ENCODE peak calls at places on chromosome 4, in four cellular contexts. E is SW480, A is astrocyte of the spinal cord, L is hypothalamus. D is an unnamed sample.

GRCh38 chr4:38876636-38877035 is 9.0 kb downstream of the FAM114A1 start:
- DNase-seq in A (no peak), L (no peak), E (no peak), D (no peak)

GRCh38 chr4:3613980-3614730 is 81.9 kb upstream of the LRPAP1 start:
- DNase-seq in A (no peak), L (no peak), E (peak), D (peak)

GRCh38 chr4:86831262-86832090 is 17.7 kb downstream of the SLC10A6 start:
- DNase-seq in A (peak), L (no peak), E (peak), D (peak)

GRCh38 chr4:83231620-83232056 is 53.0 kb downstream of the COQ2 start:
- DNase-seq in A (no peak), L (no peak), E (no peak), D (no peak)

GRCh38 chr4:36385951-36386561 is 104.6 kb downstream of the DTHD1 start:
- DNase-seq in A (no peak), E (peak), L (no peak), D (no peak)

GRCh38 chr4:22389240-22389871 is 126.5 kb downstream of the ADGRA3 start:
- DNase-seq in L (no peak), A (peak), E (peak), D (peak)

GRCh38 chr4:74377714-74378113 is 12.8 kb downstream of the EREG start:
- DNase-seq in E (no peak), A (no peak), L (no peak), D (no peak)

GRCh38 chr4:52877006-52877405 is 14.9 kb downstream of the RASL11B start:
- DNase-seq in A (no peak), E (no peak), L (no peak), D (no peak)

GRCh38 chr4:182339246-182339645 is 96.0 kb downstream of the TENM3 start:
- DNase-seq in A (no peak), L (no peak), E (no peak), D (no peak)

GRCh38 chr4:55819634-55820033 is at the start of gene EXOC1L:
- DNase-seq in E (no peak), A (peak), L (no peak), D (peak)

GRCh38 chr4:40685300-40685699 is 55.6 kb upstream of the RBM47 start:
- DNase-seq in E (peak), L (no peak), A (peak), D (no peak)

GRCh38 chr4:153137168-153137567 is 67.1 kb upstream of the TRIM2 start:
- DNase-seq in A (peak), L (no peak), E (no peak), D (peak)